ENCODE peak calls at places on chromosomes 1 and 21, in five cellular contexts. Y is stimulated activated CD8-positive, alpha-beta memory T cell treated with anti-CD3 and anti-CD28 coated beads, Interleukin-7, amount 100 ng/mL, for 1 hour; Q is psoas muscle; H is SW480; P is KG1. X is an unnamed sample.

GRCh38 chr1:89989791-89990190 is 5.1 kb upstream of the ZNF326 start:
- DNase-seq in P (no peak), H (peak; percentile 21), Q (no peak), Y (no peak), X (no peak)

GRCh38 chr1:201119826-201120225 is 7.2 kb downstream of the ASCL5 start:
- DNase-seq in Q (no peak), Y (no peak), H (no peak), P (no peak), X (no peak)

GRCh38 chr1:162561616-162562451 is at the start of gene UAP1:
- DNase-seq in Q (peak; percentile 65), H (peak; percentile 15), Y (no peak), P (no peak), X (no peak)

GRCh38 chr1:19688041-19688842 is 23.6 kb downstream of the HTR6 start:
- DNase-seq in Y (peak; percentile 14), H (no peak), P (no peak), Q (no peak), X (no peak)

GRCh38 chr1:157137051-157137772 is 983 bp downstream of the ETV3 start:
- DNase-seq in P (no peak), H (no peak), Q (no peak), Y (no peak), X (no peak)

GRCh38 chr1:240508201-240508600 is 103.8 kb downstream of the GREM2 start:
- DNase-seq in P (no peak), Q (no peak), H (no peak), Y (no peak), X (no peak)

GRCh38 chr1:203985676-203986075 is 87.2 kb upstream of the SOX13 start:
- DNase-seq in Q (no peak), Y (no peak), P (no peak), H (no peak), X (no peak)

GRCh38 chr1:185442065-185442464 is 125.0 kb upstream of the IVNS1ABP start:
- DNase-seq in Q (no peak), P (no peak), H (no peak), Y (no peak), X (no peak)

GRCh38 chr21:45472445-45473365 is 67.7 kb downstream of the COL18A1 start:
- DNase-seq in Q (peak; percentile 62), Y (no peak), P (no peak), H (no peak), X (no peak)

GRCh38 chr1:35448344-35448801 is 108.8 kb downstream of the KIAA0319L start:
- DNase-seq in Q (no peak), H (no peak), P (no peak), Y (no peak), X (no peak)

X was measured in cerebellar nuclear complex.